ENCODE peak calls at places on chromosomes 1 and 21, in seven cellular contexts. R is GM10248, Y is HFFc6, U is heart left ventricle, P is Calu3, D is HFF-Myc, O is ovary. I is an unnamed sample.

GRCh38 chr1:94970783-94971182 is 43.9 kb upstream of the CNN3 start:
- DNase-seq in R (no peak), Y (peak), U (no peak), P (no peak), D (no peak), O (no peak), I (no peak)

GRCh38 chr21:44723177-44724131 is 12.1 kb upstream of the TSPEAR start:
- DNase-seq in R (no peak), Y (no peak), U (no peak), P (no peak), D (no peak), O (no peak), I (no peak)

GRCh38 chr21:44793269-44794030 is 8.2 kb downstream of the UBE2G2 start:
- DNase-seq in R (peak), Y (peak), U (peak), P (peak), D (no peak), O (peak), I (no peak)

GRCh38 chr1:203480525-203481084 is 5.0 kb downstream of the PRELP start:
- DNase-seq in R (no peak), Y (peak), U (peak), P (peak), D (peak), O (peak), I (no peak)

GRCh38 chr1:203860396-203860951 is 925 bp upstream of the SNRPE start:
- DNase-seq in R (no peak), Y (peak), U (no peak), P (peak), D (no peak), O (peak), I (peak)

GRCh38 chr1:7223334-7224080 is 438.3 kb downstream of the CAMTA1 start:
- DNase-seq in R (no peak), Y (peak), U (no peak), P (no peak), D (peak), O (no peak), I (peak)

GRCh38 chr1:111754964-111755320 is 759 bp upstream of the DDX20 start:
- DNase-seq in R (peak), Y (peak), U (peak), P (peak), D (no peak), O (no peak), I (peak)

GRCh38 chr1:6869002-6869380 is 83.7 kb downstream of the CAMTA1 start:
- DNase-seq in R (no peak), Y (no peak), U (no peak), P (no peak), D (no peak), O (no peak), I (no peak)

GRCh38 chr1:4768553-4768952 is 114.1 kb downstream of the AJAP1 start:
- DNase-seq in R (no peak), Y (no peak), U (no peak), P (no peak), D (no peak), O (no peak), I (no peak)

GRCh38 chr1:52976183-52977035 is 49.3 kb downstream of the SCP2 start:
- DNase-seq in R (no peak), Y (no peak), U (no peak), P (no peak), D (no peak), O (no peak), I (no peak)

GRCh38 chr1:165444897-165445370 is at the start of gene RXRG:
- DNase-seq in R (no peak), Y (no peak), U (peak), P (peak), D (no peak), O (no peak), I (peak)

GRCh38 chr1:240342251-240342625 is 250.6 kb downstream of the FMN2 start:
- DNase-seq in R (no peak), Y (no peak), U (no peak), P (no peak), D (no peak), O (no peak), I (no peak)

GRCh38 chr1:58524353-58524945 is 22.1 kb downstream of the OMA1 start:
- DNase-seq in R (no peak), Y (no peak), U (no peak), P (no peak), D (no peak), O (no peak), I (no peak)

GRCh38 chr21:44428281-44428942 is 26.9 kb upstream of the LRRC3 start:
- DNase-seq in R (no peak), Y (no peak), U (no peak), P (peak), D (no peak), O (no peak), I (no peak)

GRCh38 chr1:228292609-228292911 is 84.7 kb downstream of the OBSCN start:
- DNase-seq in R (no peak), Y (no peak), U (no peak), P (no peak), D (no peak), O (no peak), I (no peak)

GRCh38 chr1:54223441-54224202 is 23.7 kb downstream of the MRPL37 start:
- DNase-seq in R (no peak), Y (no peak), U (no peak), P (no peak), D (no peak), O (no peak), I (no peak)

GRCh38 chr1:30407862-30408580 is 315.4 kb downstream of the MATN1 start:
- DNase-seq in R (no peak), Y (peak), U (peak), P (no peak), D (no peak), O (no peak), I (no peak)

GRCh38 chr1:227072991-227073390 is 132.9 kb downstream of the COQ8A start:
- DNase-seq in R (no peak), Y (peak), U (no peak), P (no peak), D (no peak), O (no peak), I (no peak)

GRCh38 chr1:63524166-63524565 is 841 bp downstream of the EFCAB7 start:
- DNase-seq in R (no peak), Y (no peak), U (no peak), P (no peak), D (no peak), O (no peak), I (no peak)

GRCh38 chr1:60581455-60582220 is 500.7 kb upstream of the NFIA start:
- DNase-seq in R (no peak), Y (no peak), U (no peak), P (no peak), D (no peak), O (no peak), I (no peak)

GRCh38 chr1:214514819-214515383 is 36.5 kb downstream of the PTPN14 start:
- DNase-seq in R (no peak), Y (no peak), U (no peak), P (no peak), D (no peak), O (no peak), I (no peak)

GRCh38 chr1:50977575-50978143 is 7.6 kb downstream of the CDKN2C start:
- DNase-seq in R (peak), Y (peak), U (peak), P (peak), D (no peak), O (peak), I (no peak)

GRCh38 chr1:78884685-78885452 is 121.7 kb downstream of the ADGRL4 start:
- DNase-seq in R (no peak), Y (no peak), U (no peak), P (no peak), D (peak), O (no peak), I (no peak)

GRCh38 chr1:2989185-2989584 is 32.1 kb upstream of the ACTRT2 start:
- DNase-seq in R (no peak), Y (no peak), U (no peak), P (no peak), D (no peak), O (no peak), I (no peak)

GRCh38 chr1:2985694-2986548 is 35.3 kb upstream of the ACTRT2 start:
- DNase-seq in R (no peak), Y (no peak), U (no peak), P (no peak), D (no peak), O (no peak), I (no peak)

GRCh38 chr1:2986549-2987305 is 34.5 kb upstream of the ACTRT2 start:
- DNase-seq in R (no peak), Y (no peak), U (no peak), P (no peak), D (no peak), O (no peak), I (no peak)

GRCh38 chr1:2988256-2988655 is 33.0 kb upstream of the ACTRT2 start:
- DNase-seq in R (no peak), Y (no peak), U (no peak), P (no peak), D (no peak), O (no peak), I (no peak)

GRCh38 chr1:2987773-2988172 is 33.5 kb upstream of the ACTRT2 start:
- DNase-seq in R (no peak), Y (no peak), U (no peak), P (no peak), D (no peak), O (no peak), I (peak)
- TF ChIP-seq CTCF in R (no peak), Y (no peak), U (no peak), P (no peak), D (no peak), O (no peak), I (no peak)

GRCh38 chr21:35189077-35189863 is 140.2 kb upstream of the RUNX1 start:
- DNase-seq in R (peak), Y (peak), U (no peak), P (no peak), D (peak), O (peak), I (no peak)
- TF ChIP-seq CTCF in R (no peak), Y (no peak), U (no peak), P (no peak), D (no peak), O (no peak), I (no peak)

DNA sequence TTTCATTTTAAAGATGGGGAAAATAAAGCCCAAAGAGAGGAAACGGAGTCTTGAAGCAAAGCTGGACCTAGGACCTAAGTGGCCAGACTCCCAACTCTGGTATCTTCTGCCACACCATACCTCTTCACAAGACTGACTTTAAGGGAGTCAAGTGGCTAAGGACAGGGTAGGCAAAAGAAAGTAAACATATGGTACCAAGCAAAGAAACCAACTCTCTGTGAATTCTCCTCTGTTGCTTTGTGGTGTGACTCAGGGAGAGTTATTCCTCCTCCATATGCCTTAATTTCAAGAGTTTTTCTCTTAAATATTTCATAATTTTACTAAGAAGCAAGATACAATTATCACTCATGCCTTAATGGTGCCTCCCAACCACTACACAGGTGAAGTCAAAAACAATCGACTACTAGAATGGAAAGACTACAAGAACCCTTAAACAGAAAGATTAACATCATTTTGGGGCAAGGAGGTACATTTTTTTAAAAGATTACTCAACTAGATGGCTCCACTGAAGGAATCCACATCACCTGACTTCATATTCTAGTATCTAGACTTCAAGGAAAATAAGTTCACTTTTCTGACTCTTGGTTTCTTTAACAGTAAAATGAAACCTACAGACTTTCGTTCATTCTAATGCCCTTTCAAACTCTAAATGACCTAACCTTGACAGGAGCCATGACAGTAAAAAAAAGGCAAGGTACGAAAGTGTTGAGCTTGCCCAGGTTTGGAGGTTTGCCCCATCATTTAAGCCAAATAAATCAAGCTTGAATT is 44.2 kb downstream of the LUZP1 start:
- DNase-seq in R (no peak), Y (no peak), U (no peak), P (no peak), D (no peak), O (no peak), I (no peak)
- TF ChIP-seq CTCF in R (no peak), Y (no peak), U (no peak), P (no peak), D (no peak), O (no peak), I (no peak)

GRCh38 chr1:183163311-183163710 is 22.8 kb upstream of the LAMC2 start:
- DNase-seq in R (no peak), Y (peak), U (no peak), P (peak), D (no peak), O (no peak), I (no peak)
- TF ChIP-seq CTCF in R (no peak), Y (no peak), U (no peak), P (no peak), D (no peak), O (no peak), I (no peak)

GRCh38 chr1:15038232-15039016 is 115.1 kb upstream of the TMEM51 start:
- DNase-seq in R (no peak), Y (no peak), U (no peak), P (peak), D (no peak), O (no peak), I (no peak)
- TF ChIP-seq CTCF in R (peak), Y (peak), U (no peak), P (peak), D (peak), O (no peak), I (peak)

GRCh38 chr21:42343556-42343955 is 7.2 kb downstream of the TFF2 start:
- DNase-seq in R (no peak), Y (no peak), U (no peak), P (no peak), D (no peak), O (no peak), I (no peak)
- TF ChIP-seq CTCF in R (no peak), Y (no peak), U (no peak), P (no peak), D (no peak), O (no peak), I (no peak)

DNA sequence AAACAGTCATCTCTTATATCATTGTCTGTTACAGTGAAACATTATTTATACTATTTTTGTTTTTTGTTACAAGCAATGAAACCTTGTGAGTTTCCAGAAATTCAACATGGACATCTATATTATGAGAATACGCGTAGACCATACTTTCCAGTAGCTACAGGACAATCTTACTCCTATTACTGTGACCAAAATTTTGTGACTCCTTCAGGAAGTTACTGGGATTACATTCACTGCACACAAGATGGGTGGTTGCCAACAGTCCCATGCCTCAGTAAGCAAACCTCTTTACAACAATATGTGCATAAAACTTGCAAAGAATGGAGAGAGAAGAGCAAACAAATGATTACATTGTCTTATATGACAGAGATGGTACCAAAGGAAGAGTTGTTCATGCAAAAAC is 22.4 kb downstream of the CFHR4 start:
- DNase-seq in R (no peak), Y (peak), U (no peak), P (no peak), D (no peak), O (no peak), I (no peak)
- TF ChIP-seq CTCF in R (no peak), Y (peak), U (no peak), P (no peak), D (no peak), O (no peak), I (no peak)

DNA sequence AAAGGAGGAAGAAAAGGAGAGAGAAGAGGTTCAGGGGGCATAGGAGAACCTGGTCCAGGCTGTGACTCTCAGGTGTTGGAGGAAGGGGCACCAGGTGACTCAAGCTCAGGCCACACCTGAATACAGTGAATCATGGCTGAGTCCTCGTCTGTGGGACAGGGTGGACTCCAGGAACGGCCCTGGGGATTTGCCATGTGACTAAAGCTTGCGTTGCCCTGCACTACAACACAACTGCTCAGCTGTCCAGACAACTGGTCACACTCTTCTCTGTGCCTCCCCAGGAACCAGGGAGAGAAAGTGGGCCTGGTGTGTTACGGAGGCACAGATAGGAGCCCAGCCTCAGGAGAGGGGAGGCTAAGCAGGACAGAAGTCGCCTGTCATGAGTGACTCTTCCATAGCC is 3.6 kb upstream of the LAMB3 start:
- DNase-seq in R (no peak), Y (no peak), U (no peak), P (peak), D (no peak), O (no peak), I (no peak)
- TF ChIP-seq CTCF in R (no peak), Y (no peak), U (no peak), P (no peak), D (no peak), O (no peak), I (no peak)

DNA sequence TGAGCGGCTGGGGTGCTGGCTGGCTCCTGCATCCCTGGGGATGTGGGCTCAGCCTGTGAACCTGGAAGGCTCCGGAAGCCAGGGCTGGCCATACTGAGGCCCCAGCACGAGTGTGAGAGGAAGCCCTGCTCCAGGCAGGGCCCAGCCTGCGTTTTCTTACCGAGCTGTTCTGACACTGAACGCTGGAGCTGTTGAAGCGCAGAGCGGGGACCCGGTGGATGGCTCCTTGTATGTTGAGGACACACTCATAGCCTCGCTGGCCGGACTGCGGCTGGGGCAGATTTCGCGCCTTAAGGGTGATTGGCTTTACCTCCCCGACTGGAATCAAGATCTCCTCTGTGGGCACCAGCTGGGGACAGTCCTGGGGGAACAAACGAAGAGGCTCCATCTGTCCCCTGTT is 160.0 kb downstream of the PLXNA2 start:
- DNase-seq in R (no peak), Y (no peak), U (no peak), P (no peak), D (no peak), O (no peak), I (no peak)
- TF ChIP-seq CTCF in R (no peak), Y (no peak), U (no peak), P (no peak), D (no peak), O (no peak), I (no peak)